ENCODE peak calls at places on chromosomes 7 and 10, in five cellular contexts. One of them, this sample, is unnamed.

GRCh38 chr7:55965805-55966421 is 1.5 kb downstream of the NIPSNAP2 start:
- DNase-seq in right lobe of liver: peak
- DNase-seq in fibroblast of villous mesenchyme: peak
- DNase-seq in heart right ventricle: peak
- DNase-seq in IMR-90: peak
- DNase-seq in this sample: no peak

GRCh38 chr7:2637505-2638223 is 5.9 kb downstream of the TTYH3 start:
- DNase-seq in IMR-90: no peak
- DNase-seq in fibroblast of villous mesenchyme: no peak
- DNase-seq in right lobe of liver: peak
- DNase-seq in heart right ventricle: peak
- DNase-seq in this sample: no peak

GRCh38 chr7:100892364-100893317 is 3.0 kb downstream of the ACHE start:
- DNase-seq in IMR-90: no peak
- DNase-seq in fibroblast of villous mesenchyme: no peak
- DNase-seq in heart right ventricle: no peak
- DNase-seq in right lobe of liver: no peak
- DNase-seq in this sample: no peak

GRCh38 chr7:80583901-80584300 is 54.5 kb upstream of the CD36 start:
- DNase-seq in fibroblast of villous mesenchyme: peak
- DNase-seq in heart right ventricle: no peak
- DNase-seq in right lobe of liver: no peak
- DNase-seq in IMR-90: peak
- DNase-seq in this sample: no peak

GRCh38 chr10:23871211-23871610 is 337.7 kb upstream of the KIAA1217 start:
- DNase-seq in fibroblast of villous mesenchyme: no peak
- DNase-seq in heart right ventricle: no peak
- DNase-seq in IMR-90: no peak
- DNase-seq in right lobe of liver: no peak
- DNase-seq in this sample: no peak

GRCh38 chr10:88095291-88095721 is 231.9 kb downstream of the PTEN start:
- DNase-seq in IMR-90: peak
- DNase-seq in right lobe of liver: no peak
- DNase-seq in heart right ventricle: no peak
- DNase-seq in fibroblast of villous mesenchyme: peak
- DNase-seq in this sample: no peak

GRCh38 chr7:725223-726005 is 1.1 kb upstream of the DNAAF5 start:
- DNase-seq in fibroblast of villous mesenchyme: peak
- DNase-seq in heart right ventricle: no peak
- DNase-seq in right lobe of liver: no peak
- DNase-seq in IMR-90: peak
- DNase-seq in this sample: no peak

GRCh38 chr10:120824864-120825263 is 26.3 kb upstream of the WDR11 start:
- DNase-seq in IMR-90: no peak
- DNase-seq in fibroblast of villous mesenchyme: peak
- DNase-seq in right lobe of liver: no peak
- DNase-seq in heart right ventricle: no peak
- DNase-seq in this sample: no peak

GRCh38 chr10:62620491-62620890 is 184.0 kb upstream of the ADO start:
- DNase-seq in heart right ventricle: no peak
- DNase-seq in fibroblast of villous mesenchyme: no peak
- DNase-seq in right lobe of liver: no peak
- DNase-seq in IMR-90: no peak
- DNase-seq in this sample: no peak

GRCh38 chr7:102860351-102860811 is 52.4 kb upstream of the LRRC17 start:
- DNase-seq in heart right ventricle: no peak
- DNase-seq in right lobe of liver: no peak
- DNase-seq in IMR-90: peak
- DNase-seq in fibroblast of villous mesenchyme: peak
- DNase-seq in this sample: no peak

GRCh38 chr10:100020883-100021248 is 11.1 kb upstream of the DNMBP start:
- DNase-seq in IMR-90: no peak
- DNase-seq in heart right ventricle: no peak
- DNase-seq in right lobe of liver: no peak
- DNase-seq in fibroblast of villous mesenchyme: no peak
- DNase-seq in this sample: no peak

GRCh38 chr7:154415709-154416399 is 363.7 kb downstream of the DPP6 start:
- DNase-seq in IMR-90: no peak
- DNase-seq in fibroblast of villous mesenchyme: no peak
- DNase-seq in heart right ventricle: no peak
- DNase-seq in right lobe of liver: no peak
- DNase-seq in this sample: no peak

GRCh38 chr10:61973169-61973568 is 71.7 kb downstream of the ARID5B start:
- DNase-seq in right lobe of liver: no peak
- DNase-seq in fibroblast of villous mesenchyme: peak
- DNase-seq in IMR-90: no peak
- DNase-seq in heart right ventricle: no peak
- DNase-seq in this sample: no peak

GRCh38 chr7:27178366-27178765 is 4.2 kb upstream of the HOXA10 start:
- DNase-seq in right lobe of liver: no peak
- DNase-seq in IMR-90: no peak
- DNase-seq in heart right ventricle: no peak
- DNase-seq in fibroblast of villous mesenchyme: peak
- DNase-seq in this sample: no peak

GRCh38 chr10:35195361-35196306 is 69.0 kb downstream of the CREM start:
- DNase-seq in IMR-90: peak
- DNase-seq in fibroblast of villous mesenchyme: peak
- DNase-seq in right lobe of liver: no peak
- DNase-seq in heart right ventricle: peak
- DNase-seq in this sample: peak

GRCh38 chr10:6269953-6270867 is 67.5 kb downstream of the PFKFB3 start:
- DNase-seq in heart right ventricle: no peak
- DNase-seq in fibroblast of villous mesenchyme: peak
- DNase-seq in right lobe of liver: no peak
- DNase-seq in IMR-90: peak
- DNase-seq in this sample: peak

GRCh38 chr10:91901784-91902677 is 7.3 kb downstream of the FGFBP3 start:
- DNase-seq in IMR-90: peak
- DNase-seq in fibroblast of villous mesenchyme: peak
- DNase-seq in heart right ventricle: no peak
- DNase-seq in right lobe of liver: no peak
- DNase-seq in this sample: no peak

GRCh38 chr10:61359452-61359851 is 93.7 kb downstream of the TMEM26 start:
- DNase-seq in fibroblast of villous mesenchyme: no peak
- DNase-seq in IMR-90: no peak
- DNase-seq in right lobe of liver: no peak
- DNase-seq in heart right ventricle: no peak
- DNase-seq in this sample: no peak

GRCh38 chr10:70054902-70055301 is 2.3 kb downstream of the MACROH2A2 start:
- DNase-seq in IMR-90: no peak
- DNase-seq in heart right ventricle: no peak
- DNase-seq in right lobe of liver: no peak
- DNase-seq in fibroblast of villous mesenchyme: no peak
- DNase-seq in this sample: no peak

GRCh38 chr10:128297709-128298457 is 171.7 kb upstream of the MKI67 start:
- DNase-seq in IMR-90: no peak
- DNase-seq in right lobe of liver: no peak
- DNase-seq in fibroblast of villous mesenchyme: no peak
- DNase-seq in heart right ventricle: peak
- DNase-seq in this sample: no peak

GRCh38 chr10:74202356-74202755 is 51.3 kb downstream of the ADK start:
- DNase-seq in fibroblast of villous mesenchyme: peak
- DNase-seq in heart right ventricle: no peak
- DNase-seq in right lobe of liver: no peak
- DNase-seq in IMR-90: peak
- DNase-seq in this sample: no peak

GRCh38 chr10:125444790-125445189 is 238.2 kb downstream of the TEX36 start:
- DNase-seq in fibroblast of villous mesenchyme: no peak
- DNase-seq in IMR-90: no peak
- DNase-seq in heart right ventricle: no peak
- DNase-seq in right lobe of liver: no peak
- DNase-seq in this sample: no peak

GRCh38 chr10:36888925-36889573 is 236.3 kb upstream of the ANKRD30A start:
- DNase-seq in heart right ventricle: no peak
- DNase-seq in IMR-90: peak
- DNase-seq in right lobe of liver: no peak
- DNase-seq in fibroblast of villous mesenchyme: peak
- DNase-seq in this sample: no peak

GRCh38 chr10:3494131-3494878 is 290.7 kb downstream of the KLF6 start:
- DNase-seq in right lobe of liver: no peak
- DNase-seq in IMR-90: peak
- DNase-seq in fibroblast of villous mesenchyme: peak
- DNase-seq in heart right ventricle: peak
- DNase-seq in this sample: no peak

GRCh38 chr10:131991726-131992125 is 10.0 kb upstream of the BNIP3 start:
- DNase-seq in IMR-90: no peak
- DNase-seq in right lobe of liver: no peak
- DNase-seq in fibroblast of villous mesenchyme: no peak
- DNase-seq in heart right ventricle: no peak
- DNase-seq in this sample: no peak

GRCh38 chr10:50625663-50626062 is 1.9 kb upstream of the SGMS1 start:
- DNase-seq in fibroblast of villous mesenchyme: no peak
- DNase-seq in IMR-90: no peak
- DNase-seq in heart right ventricle: no peak
- DNase-seq in right lobe of liver: no peak
- DNase-seq in this sample: no peak

GRCh38 chr7:45885264-45885882 is 2.9 kb upstream of the IGFBP1 start:
- DNase-seq in fibroblast of villous mesenchyme: no peak
- DNase-seq in IMR-90: no peak
- DNase-seq in heart right ventricle: no peak
- DNase-seq in right lobe of liver: peak
- DNase-seq in this sample: no peak

GRCh38 chr7:84336741-84337140 is 142.2 kb upstream of the SEMA3A start:
- DNase-seq in right lobe of liver: no peak
- DNase-seq in IMR-90: peak
- DNase-seq in heart right ventricle: no peak
- DNase-seq in fibroblast of villous mesenchyme: no peak
- DNase-seq in this sample: no peak

GRCh38 chr10:132005147-132005546 is 23.4 kb upstream of the BNIP3 start:
- DNase-seq in heart right ventricle: no peak
- DNase-seq in right lobe of liver: no peak
- DNase-seq in IMR-90: no peak
- DNase-seq in fibroblast of villous mesenchyme: no peak
- DNase-seq in this sample: no peak

GRCh38 chr7:1721047-1721687 is 51.1 kb downstream of the ELFN1 start:
- DNase-seq in fibroblast of villous mesenchyme: no peak
- DNase-seq in right lobe of liver: no peak
- DNase-seq in heart right ventricle: no peak
- DNase-seq in IMR-90: peak
- DNase-seq in this sample: no peak

GRCh38 chr7:29561271-29561670 is 2.4 kb upstream of the PRR15 start:
- DNase-seq in fibroblast of villous mesenchyme: no peak
- DNase-seq in heart right ventricle: no peak
- DNase-seq in right lobe of liver: no peak
- DNase-seq in IMR-90: no peak
- DNase-seq in this sample: no peak

GRCh38 chr7:29552392-29552791 is 11.2 kb upstream of the PRR15 start:
- DNase-seq in right lobe of liver: no peak
- DNase-seq in IMR-90: no peak
- DNase-seq in heart right ventricle: no peak
- DNase-seq in fibroblast of villous mesenchyme: no peak
- DNase-seq in this sample: no peak

GRCh38 chr7:29557954-29558353 is 5.7 kb upstream of the PRR15 start:
- DNase-seq in fibroblast of villous mesenchyme: peak
- DNase-seq in heart right ventricle: no peak
- DNase-seq in right lobe of liver: no peak
- DNase-seq in IMR-90: no peak
- DNase-seq in this sample: no peak

GRCh38 chr7:29555061-29555460 is 8.6 kb upstream of the PRR15 start:
- DNase-seq in IMR-90: no peak
- DNase-seq in fibroblast of villous mesenchyme: no peak
- DNase-seq in right lobe of liver: no peak
- DNase-seq in heart right ventricle: no peak
- DNase-seq in this sample: no peak

GRCh38 chr7:29556405-29557195 is 7.0 kb upstream of the PRR15 start:
- DNase-seq in fibroblast of villous mesenchyme: no peak
- DNase-seq in IMR-90: no peak
- DNase-seq in heart right ventricle: no peak
- DNase-seq in right lobe of liver: no peak
- DNase-seq in this sample: no peak
- TF ChIP-seq CTCF in fibroblast of villous mesenchyme: peak
- TF ChIP-seq CTCF in IMR-90: no peak
- TF ChIP-seq CTCF in heart right ventricle: no peak
- TF ChIP-seq CTCF in right lobe of liver: no peak
- TF ChIP-seq CTCF in this sample: peak

DNA sequence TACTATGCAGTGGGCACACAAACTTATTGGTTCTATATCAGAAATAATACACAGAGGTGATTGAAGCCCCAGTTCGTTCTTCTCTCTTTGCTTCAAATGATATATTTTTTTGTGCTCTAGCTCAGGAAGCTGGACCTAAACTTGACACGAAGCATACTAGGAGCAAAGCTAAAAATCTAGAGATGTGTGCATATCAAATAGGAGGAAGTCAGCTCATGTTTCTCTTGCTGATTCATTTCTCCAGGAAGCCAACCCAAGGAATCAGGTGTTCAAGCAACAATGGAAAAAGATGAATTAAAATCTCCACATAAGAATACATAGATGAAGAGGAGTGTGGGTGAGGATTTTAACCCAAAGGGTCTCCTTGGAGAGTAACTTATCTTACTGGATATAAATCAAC is 432.5 kb downstream of the KCNMA1 start:
- DNase-seq in IMR-90: no peak
- DNase-seq in heart right ventricle: no peak
- DNase-seq in fibroblast of villous mesenchyme: no peak
- DNase-seq in right lobe of liver: no peak
- DNase-seq in this sample: no peak
- H3K4me3 ChIP-seq in IMR-90: no peak
- H3K4me3 ChIP-seq in heart right ventricle: no peak
- H3K4me3 ChIP-seq in fibroblast of villous mesenchyme: no peak
- H3K4me3 ChIP-seq in right lobe of liver: no peak
- H3K4me3 ChIP-seq in this sample: no peak

DNA sequence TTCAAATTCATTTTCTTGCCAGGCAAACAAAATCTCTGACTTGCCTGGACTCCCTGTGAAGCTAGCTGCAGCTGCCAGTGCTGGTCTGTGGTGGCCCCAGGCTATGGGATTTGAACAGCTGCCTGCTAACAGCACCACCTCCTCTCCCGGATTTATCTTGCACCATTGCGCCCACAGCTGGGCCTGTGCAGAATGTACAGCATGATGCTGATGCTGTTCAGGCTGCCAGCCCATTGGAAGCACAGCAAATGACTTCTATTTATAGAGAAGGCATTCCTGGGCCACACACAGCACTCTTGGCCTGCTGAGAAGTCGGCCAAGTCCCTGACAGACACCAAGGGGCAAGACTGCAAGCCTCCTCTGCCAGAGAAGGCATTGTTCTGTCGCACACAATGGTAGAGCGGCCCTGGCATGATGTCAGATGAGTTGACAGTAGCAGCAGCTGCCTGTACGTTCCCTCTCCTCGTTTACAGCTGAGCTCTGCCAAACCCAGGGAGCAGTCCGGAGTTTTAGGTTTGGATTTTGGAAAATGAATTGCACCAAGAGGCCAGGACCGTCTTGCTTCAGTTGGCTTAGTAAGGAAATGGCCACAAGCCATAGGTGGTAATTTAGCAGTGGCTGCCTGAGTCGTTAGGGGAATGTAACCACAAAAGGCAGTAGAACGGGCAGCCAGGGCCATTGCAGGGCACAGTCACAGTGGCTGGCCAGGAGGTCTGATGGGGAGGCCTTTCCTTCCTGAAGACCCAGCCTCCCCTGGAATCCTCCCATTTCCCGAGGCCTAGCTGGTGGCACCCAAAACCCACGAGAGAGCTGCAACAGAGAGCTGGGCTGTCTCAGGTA is 38.5 kb downstream of the MTURN start:
- DNase-seq in fibroblast of villous mesenchyme: peak
- DNase-seq in IMR-90: peak
- DNase-seq in heart right ventricle: peak
- DNase-seq in right lobe of liver: no peak
- DNase-seq in this sample: no peak
- TF ChIP-seq CTCF in fibroblast of villous mesenchyme: peak
- TF ChIP-seq CTCF in IMR-90: peak
- TF ChIP-seq CTCF in heart right ventricle: no peak
- TF ChIP-seq CTCF in right lobe of liver: no peak
- TF ChIP-seq CTCF in this sample: no peak

GRCh38 chr10:114855776-114856543 is 34.4 kb downstream of the FHIP2A start:
- DNase-seq in heart right ventricle: no peak
- DNase-seq in right lobe of liver: no peak
- DNase-seq in IMR-90: peak
- DNase-seq in fibroblast of villous mesenchyme: peak
- DNase-seq in this sample: no peak
- H3K4me3 ChIP-seq in heart right ventricle: no peak
- H3K4me3 ChIP-seq in right lobe of liver: no peak
- H3K4me3 ChIP-seq in IMR-90: peak
- H3K4me3 ChIP-seq in fibroblast of villous mesenchyme: no peak
- H3K4me3 ChIP-seq in this sample: no peak